ENCODE peak calls at places on chromosomes 2 and 18, in nine cellular contexts. O is activated T-cell treated with anti-CD3 and anti-CD28 coated beads, Interleukin-2, amount 50 U/mL, for 24 hours; Y is NCI-H1105; K is stimulated activated CD4-positive, alpha-beta T cell treated with anti-CD3 and anti-CD28 coated beads, TNF-alpha, amount 100 ng/mL, for 4 hours; S is cardiac muscle cell; P is HEK293T; Z is frontal cortex; X is hypothalamus; H is HuH-7. R is an unnamed sample.

GRCh38 chr2:171210864-171211431 is 50.3 kb upstream of the TLK1 start:
- DNase-seq in X (no peak), S (no peak), K (peak), Z (no peak), P (no peak), Y (no peak), O (peak), H (peak), R (peak)

GRCh38 chr2:174025271-174026121 is 60.3 kb upstream of the SP3 start:
- DNase-seq in P (no peak), X (no peak), S (no peak), O (no peak), H (peak), Y (no peak), Z (no peak), K (no peak), R (peak)

GRCh38 chr2:24710806-24711205 is 82.4 kb downstream of the PTRHD1 start:
- DNase-seq in P (no peak), K (no peak), Z (no peak), S (no peak), X (no peak), O (no peak), Y (no peak), H (no peak), R (no peak)

GRCh38 chr2:145230546-145230945 is 710.6 kb upstream of the ZEB2 start:
- DNase-seq in Z (no peak), X (no peak), P (no peak), Y (no peak), O (no peak), S (no peak), H (no peak), K (no peak), R (peak)

GRCh38 chr2:118443596-118443995 is 355.3 kb downstream of the INSIG2 start:
- DNase-seq in K (no peak), Z (no peak), Y (no peak), P (no peak), H (no peak), X (no peak), S (no peak), O (no peak), R (peak)

GRCh38 chr2:236748385-236748784 is 178.8 kb downstream of the ACKR3 start:
- DNase-seq in K (no peak), S (no peak), Z (no peak), O (no peak), H (no peak), X (no peak), Y (no peak), P (no peak), R (no peak)

GRCh38 chr2:7931808-7932207 is 750.0 kb upstream of the ID2 start:
- DNase-seq in Y (no peak), X (no peak), S (no peak), H (no peak), O (no peak), K (no peak), P (no peak), Z (no peak), R (no peak)

GRCh38 chr2:40315684-40316083 is 136.2 kb downstream of the SLC8A1 start:
- DNase-seq in H (no peak), K (no peak), Y (no peak), S (no peak), X (no peak), P (no peak), Z (no peak), O (no peak), R (peak)

GRCh38 chr2:230913406-230913805 is 11.6 kb downstream of the GPR55 start:
- DNase-seq in O (no peak), Z (no peak), K (no peak), P (peak), Y (no peak), H (no peak), X (no peak), S (peak), R (peak)

GRCh38 chr2:236376566-236377244 is 112.5 kb upstream of the ASB18 start:
- DNase-seq in S (no peak), K (no peak), H (no peak), X (no peak), Y (no peak), Z (no peak), O (no peak), P (no peak), R (no peak)

GRCh38 chr2:18381451-18381850 is 179.0 kb downstream of the RDH14 start:
- DNase-seq in O (no peak), S (no peak), Z (no peak), Y (no peak), X (no peak), K (no peak), H (no peak), P (no peak), R (no peak)

GRCh38 chr2:23900927-23901322 is 26.0 kb downstream of the ATAD2B start:
- DNase-seq in H (no peak), X (no peak), O (no peak), S (no peak), P (no peak), Y (no peak), Z (no peak), K (no peak), R (peak)

GRCh38 chr18:43563780-43564179 is 286.5 kb upstream of the SYT4 start:
- DNase-seq in Z (peak), O (no peak), H (peak), P (peak), X (peak), K (no peak), S (peak), Y (peak), R (peak)

GRCh38 chr2:173210270-173211196 is 134.9 kb downstream of the MAP3K20 start:
- DNase-seq in S (peak), Y (peak), H (peak), O (peak), K (peak), X (peak), Z (peak), P (peak), R (peak)

GRCh38 chr18:75003764-75004690 is 204.9 kb downstream of the PTGR3 start:
- DNase-seq in S (no peak), O (no peak), Z (no peak), P (no peak), Y (no peak), H (peak), X (no peak), K (no peak), R (peak)

GRCh38 chr2:238166391-238167343 is 7.9 kb downstream of the ERFE start:
- DNase-seq in O (peak), H (no peak), K (no peak), Y (no peak), X (no peak), S (no peak), Z (no peak), P (no peak), R (no peak)

GRCh38 chr18:6001867-6002266 is 106.5 kb upstream of the TMEM200C start:
- DNase-seq in S (no peak), H (no peak), X (no peak), P (no peak), Y (no peak), Z (no peak), O (no peak), K (no peak), R (no peak)

GRCh38 chr2:72949045-72949444 is 31.7 kb downstream of the EMX1 start:
- DNase-seq in H (no peak), P (no peak), Z (no peak), X (no peak), O (no peak), Y (no peak), K (no peak), S (no peak), R (no peak)

GRCh38 chr2:178836807-178837206 is 29.6 kb upstream of the TTN start:
- DNase-seq in Z (no peak), P (no peak), S (peak), O (no peak), H (no peak), X (no peak), Y (no peak), K (no peak), R (no peak)

GRCh38 chr2:55965966-55966365 is 42.4 kb upstream of the EFEMP1 start:
- DNase-seq in X (no peak), P (no peak), Z (no peak), K (no peak), S (no peak), Y (no peak), O (no peak), H (no peak), R (peak)

GRCh38 chr2:196284033-196284844 is 112.9 kb upstream of the STK17B start:
- DNase-seq in H (no peak), K (no peak), Y (no peak), P (no peak), S (no peak), O (no peak), X (no peak), Z (no peak), R (no peak)

GRCh38 chr2:106953236-106953635 is 67.3 kb upstream of the ST6GAL2 start:
- DNase-seq in Y (no peak), H (no peak), P (no peak), S (no peak), O (no peak), K (no peak), X (no peak), Z (no peak), R (no peak)

GRCh38 chr18:79681484-79682387 is 2.1 kb downstream of the CTDP1 start:
- DNase-seq in S (no peak), Z (no peak), H (no peak), O (peak), X (no peak), Y (no peak), K (peak), P (no peak), R (peak)

GRCh38 chr2:167939513-167940360 is 307.7 kb downstream of the STK39 start:
- DNase-seq in Z (no peak), Y (no peak), X (no peak), K (no peak), O (no peak), S (no peak), H (no peak), P (no peak), R (no peak)

GRCh38 chr2:30588891-30589495 is 141.9 kb downstream of the LCLAT1 start:
- DNase-seq in X (no peak), O (no peak), P (no peak), Z (no peak), S (no peak), K (no peak), H (no peak), Y (no peak), R (no peak)

GRCh38 chr2:47520825-47521665 is 118.1 kb downstream of the MSH2 start:
- DNase-seq in S (no peak), Z (peak), P (no peak), O (peak), Y (peak), K (peak), X (peak), H (no peak), R (peak)

GRCh38 chr2:189782221-189782671 is 1.9 kb downstream of the ORMDL1 start:
- DNase-seq in Z (no peak), X (no peak), P (no peak), H (no peak), O (no peak), Y (no peak), K (no peak), S (no peak), R (peak)

GRCh38 chr2:11889101-11889850 is 142.8 kb downstream of the LPIN1 start:
- DNase-seq in Z (no peak), O (no peak), X (no peak), S (no peak), K (no peak), H (no peak), P (no peak), Y (no peak), R (peak)

R was measured in fibroblast of villous mesenchyme.